ENCODE peak calls at places on chromosomes 16 and 17, in five cellular contexts. A is H1, O is GM12878, T is HepG2, F is NT2/D1. V is an unnamed sample.

GRCh38 chr16:73067671-73068545 is 20.0 kb upstream of the ZFHX3 start:
- DNase-seq in T (no peak), F (no peak), A (no peak), O (no peak), V (no peak)

GRCh38 chr17:13544292-13544691 is 57.4 kb downstream of the HS3ST3A1 start:
- DNase-seq in O (no peak), A (no peak), T (no peak), F (peak), V (no peak)

GRCh38 chr17:57370051-57370581 is 113.8 kb downstream of the MSI2 start:
- DNase-seq in T (peak), O (no peak), A (no peak), F (no peak), V (no peak)

GRCh38 chr17:74779948-74780400 is 3.8 kb upstream of the NAT9 start:
- DNase-seq in F (no peak), O (peak), A (no peak), T (no peak), V (no peak)

GRCh38 chr17:18187226-18187625 is 3.6 kb downstream of the ALKBH5 start:
- DNase-seq in F (no peak), O (no peak), A (no peak), T (peak), V (no peak)

GRCh38 chr17:63881935-63882601 is at the start of gene GH2:
- DNase-seq in F (peak), O (no peak), T (peak), A (peak), V (peak)

GRCh38 chr17:40032322-40033320 is 17.4 kb downstream of the CSF3 start:
- DNase-seq in T (no peak), F (no peak), O (no peak), A (no peak), V (no peak)

GRCh38 chr16:84532299-84532724 is 27.9 kb upstream of the MEAK7 start:
- DNase-seq in A (no peak), O (no peak), T (peak), F (peak), V (no peak)

GRCh38 chr17:82737981-82738877 is 2.8 kb downstream of the FN3K start:
- DNase-seq in O (no peak), A (no peak), F (no peak), T (peak), V (no peak)

GRCh38 chr16:66146689-66147330 is 219.7 kb upstream of the CDH5 start:
- DNase-seq in F (no peak), A (no peak), O (no peak), T (no peak), V (no peak)

GRCh38 chr16:74297296-74297665 is 667 bp downstream of the PSMD7 start:
- DNase-seq in O (no peak), F (no peak), A (no peak), T (peak), V (peak)

GRCh38 chr17:73131993-73132595 is 32.7 kb upstream of the SSTR2 start:
- DNase-seq in T (no peak), A (no peak), O (no peak), F (peak), V (no peak)

GRCh38 chr17:7839199-7839889 is 5.3 kb downstream of the KDM6B start:
- DNase-seq in F (no peak), A (no peak), O (no peak), T (no peak), V (no peak)

GRCh38 chr17:72534776-72535175 is 414.0 kb downstream of the SOX9 start:
- DNase-seq in O (no peak), A (no peak), F (no peak), T (no peak), V (no peak)

GRCh38 chr17:27577124-27577761 is 53.7 kb upstream of the LGALS9 start:
- DNase-seq in O (no peak), A (peak), F (no peak), T (no peak), V (no peak)

GRCh38 chr17:61470530-61471136 is 18.4 kb downstream of the TBX4 start:
- DNase-seq in O (no peak), A (no peak), T (no peak), F (no peak), V (no peak)

GRCh38 chr17:8628609-8629169 is 1.8 kb downstream of the MYH10 start:
- DNase-seq in A (no peak), F (no peak), T (no peak), O (no peak), V (no peak)

GRCh38 chr17:20975566-20975965 is 67.2 kb downstream of the USP22 start:
- DNase-seq in F (no peak), T (no peak), O (no peak), A (no peak), V (no peak)

GRCh38 chr17:44971776-44972483 is 3.8 kb upstream of the C1QL1 start:
- DNase-seq in T (no peak), F (no peak), A (peak), O (no peak), V (no peak)

GRCh38 chr16:46715769-46716305 is 26.4 kb downstream of the ORC6 start:
- DNase-seq in T (no peak), F (no peak), O (no peak), A (peak), V (no peak)

GRCh38 chr16:16797239-16797638 is 418.3 kb downstream of the NPIPA7 start:
- DNase-seq in A (no peak), T (no peak), O (no peak), F (no peak), V (no peak)

DNA sequence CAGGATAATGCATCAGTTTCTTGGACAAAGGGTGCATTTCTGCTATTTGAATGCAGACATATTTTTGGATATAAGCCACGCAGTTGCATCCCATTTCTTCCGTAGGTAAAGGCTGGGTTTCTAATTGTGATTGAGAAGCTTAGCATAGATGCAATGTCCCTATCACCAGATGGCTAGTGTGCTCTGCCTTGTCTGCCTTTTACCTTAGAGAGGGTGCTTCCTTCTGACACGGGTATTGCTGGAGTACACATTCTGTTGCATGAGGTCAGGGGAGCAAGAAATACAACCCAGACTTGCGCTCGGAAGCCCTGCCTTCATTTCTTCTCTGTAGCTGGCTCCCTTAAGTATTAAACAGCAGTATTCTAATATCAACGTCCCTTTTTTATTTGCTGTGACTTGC is 337.4 kb downstream of the WWOX start:
- DNase-seq in O (no peak), F (no peak), A (peak), T (no peak), V (no peak)
- TF ChIP-seq SUZ12 in O (no peak), F (no peak), A (no peak), T (no peak), V (no peak)

GRCh38 chr16:15033309-15033707 is 22.6 kb downstream of the NTAN1 start:
- DNase-seq in O (no peak), T (no peak), F (no peak), A (no peak), V (no peak)

GRCh38 chr16:15034266-15035162 is 21.4 kb downstream of the NTAN1 start:
- DNase-seq in F (no peak), O (no peak), A (no peak), T (no peak), V (no peak)

GRCh38 chr16:15031596-15031995 is 24.3 kb downstream of the NTAN1 start:
- DNase-seq in F (no peak), T (no peak), O (no peak), A (no peak), V (no peak)

GRCh38 chr16:15032547-15033308 is 23.1 kb downstream of the NTAN1 start:
- DNase-seq in A (no peak), F (no peak), T (no peak), O (no peak), V (no peak)

GRCh38 chr16:15031179-15031578 is 24.7 kb downstream of the NTAN1 start:
- DNase-seq in F (no peak), T (no peak), O (no peak), A (no peak), V (no peak)
- TF ChIP-seq SUZ12 in F (no peak), T (no peak), O (no peak), A (no peak), V (no peak)

DNA sequence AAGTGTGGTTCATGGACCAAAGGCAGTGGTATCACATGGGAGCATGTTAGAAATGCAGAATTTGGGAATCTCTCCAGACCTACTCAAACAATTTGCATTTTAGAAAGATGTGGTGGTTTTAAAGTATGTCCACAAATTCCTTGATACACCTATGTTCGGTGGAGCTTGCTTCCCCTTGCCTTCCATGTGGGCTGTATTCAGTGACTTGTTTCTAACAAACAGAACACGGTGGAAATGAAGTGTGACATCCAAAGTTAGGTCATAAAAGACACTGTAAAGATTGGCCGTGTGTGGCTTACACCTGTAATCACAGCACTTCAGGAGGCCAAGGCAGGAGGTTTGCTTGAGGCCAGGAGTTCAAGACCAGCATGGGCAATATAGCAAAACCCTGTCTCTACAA is 16.7 kb downstream of the COQ7 start:
- DNase-seq in T (no peak), F (no peak), O (no peak), A (no peak), V (no peak)
- TF ChIP-seq SUZ12 in T (no peak), F (no peak), O (no peak), A (no peak), V (no peak)

GRCh38 chr16:70441406-70441990 is 2.6 kb upstream of the ST3GAL2 start:
- DNase-seq in F (no peak), O (no peak), A (no peak), T (no peak), V (no peak)
- TF ChIP-seq SUZ12 in F (no peak), O (no peak), A (no peak), T (no peak), V (no peak)

GRCh38 chr17:43314582-43314981 is 80.8 kb upstream of the RNU2-1 start:
- DNase-seq in T (no peak), O (no peak), A (peak), F (no peak), V (no peak)

GRCh38 chr17:43312011-43312410 is 78.2 kb upstream of the RNU2-1 start:
- DNase-seq in A (peak), T (no peak), F (no peak), O (no peak), V (no peak)

GRCh38 chr17:43308999-43309398 is 75.2 kb upstream of the RNU2-1 start:
- DNase-seq in O (no peak), A (peak), F (no peak), T (no peak), V (no peak)

GRCh38 chr17:43315369-43315768 is 81.6 kb upstream of the RNU2-1 start:
- DNase-seq in O (no peak), A (no peak), T (no peak), F (no peak), V (no peak)

DNA sequence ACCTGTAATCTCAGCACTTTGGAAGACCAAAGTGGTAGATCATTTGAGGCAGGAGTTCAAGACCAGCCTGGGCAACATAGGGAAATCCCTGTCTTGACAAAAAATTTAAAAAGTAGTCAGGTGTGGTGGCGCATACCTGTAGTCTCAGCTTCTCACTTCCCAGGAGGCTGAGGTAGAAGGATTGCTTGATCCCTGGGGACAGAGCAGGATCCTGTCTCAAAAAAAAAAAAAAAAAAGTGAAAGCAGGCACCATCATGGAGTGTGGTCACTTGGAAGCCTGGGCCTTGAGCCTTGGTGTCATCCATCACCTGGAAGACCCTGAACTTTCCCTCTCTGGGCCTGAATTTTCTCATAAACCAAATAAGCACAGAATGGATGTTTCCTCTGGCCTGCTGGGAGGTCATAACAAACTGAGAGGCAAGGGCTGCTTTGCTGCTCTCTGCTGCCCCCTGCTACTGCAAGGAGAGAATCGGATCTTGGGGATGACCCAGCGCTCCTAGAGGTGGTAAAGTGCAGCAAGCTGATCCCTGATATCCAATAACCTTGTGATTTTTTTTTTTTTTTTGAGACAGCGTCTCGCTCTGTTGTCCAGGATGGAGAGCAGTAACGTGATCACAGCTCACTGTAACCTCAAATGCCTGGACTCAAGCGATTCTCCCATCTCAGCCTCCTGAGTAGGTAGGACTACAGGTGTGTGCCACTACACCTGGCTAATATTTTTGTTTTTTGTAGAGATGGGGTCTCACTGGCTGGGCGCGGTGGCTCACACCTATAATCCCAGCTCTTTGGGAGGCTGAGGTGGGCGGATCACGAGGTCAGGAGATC is 75.9 kb upstream of the RNU2-1 start:
- DNase-seq in T (no peak), O (no peak), A (peak), F (no peak), V (no peak)
- TF ChIP-seq SUZ12 in T (no peak), O (no peak), A (no peak), F (no peak), V (no peak)

GRCh38 chr17:5118219-5118618 is 2.4 kb downstream of the USP6 start:
- DNase-seq in O (no peak), F (no peak), T (no peak), A (no peak), V (no peak)

GRCh38 chr17:5120036-5120435 is 4.2 kb downstream of the USP6 start:
- DNase-seq in A (no peak), T (no peak), O (no peak), F (no peak), V (no peak)

GRCh38 chr17:5123343-5124124 is 7.7 kb downstream of the USP6 start:
- DNase-seq in O (no peak), T (no peak), F (no peak), A (no peak), V (no peak)

GRCh38 chr17:5122586-5123342 is 6.9 kb downstream of the USP6 start:
- DNase-seq in T (no peak), O (no peak), A (peak), F (no peak), V (no peak)

GRCh38 chr17:5121186-5121841 is 5.5 kb downstream of the USP6 start:
- DNase-seq in F (no peak), A (no peak), O (no peak), T (no peak), V (no peak)
- TF ChIP-seq SUZ12 in F (no peak), A (no peak), O (no peak), T (no peak), V (no peak)